ENCODE peak calls at places on chromosomes 4 and X, in ten cellular contexts. Y, E, G, R, W, M, C, J, F and X are unnamed samples.

GRCh38 chrX:135596495-135596894 is 76.0 kb downstream of the INTS6L start:
- DNase-seq in M (no peak), F (peak), W (peak), J (peak), E (no peak), G (peak), R (peak), Y (peak), C (peak), X (peak)

GRCh38 chrX:100408643-100409315 is 1.3 kb downstream of the PCDH19 start:
- DNase-seq in G (no peak), J (no peak), Y (no peak), M (no peak), W (no peak), C (no peak), E (no peak), R (no peak), F (no peak), X (no peak)

GRCh38 chr4:54620773-54621172 is 37.0 kb upstream of the KIT start:
- DNase-seq in J (no peak), W (no peak), C (no peak), Y (no peak), F (no peak), R (no peak), G (no peak), M (no peak), E (no peak), X (no peak)

GRCh38 chrX:74270393-74270792 is 33.6 kb upstream of the ZCCHC13 start:
- DNase-seq in R (no peak), F (no peak), E (no peak), G (no peak), Y (no peak), M (no peak), W (no peak), J (no peak), C (no peak), X (no peak)

GRCh38 chr4:2072971-2073807 is 14.1 kb downstream of the NAT8L start:
- DNase-seq in C (no peak), R (no peak), F (no peak), G (no peak), J (no peak), E (peak), W (no peak), Y (no peak), M (no peak), X (no peak)

GRCh38 chr4:16496501-16496900 is 270.2 kb upstream of the TAPT1 start:
- DNase-seq in E (no peak), J (no peak), M (no peak), Y (peak), F (no peak), C (no peak), R (no peak), W (peak), G (no peak), X (no peak)

GRCh38 chrX:66360894-66361293 is 196.8 kb downstream of the HEPH start:
- DNase-seq in G (no peak), F (no peak), M (no peak), C (no peak), E (no peak), Y (no peak), J (no peak), R (no peak), W (no peak), X (no peak)

GRCh38 chr4:134955059-134955458 is 753.5 kb upstream of the PABPC4L start:
- DNase-seq in F (no peak), E (no peak), J (no peak), R (no peak), M (no peak), W (no peak), G (no peak), Y (no peak), C (no peak), X (no peak)

GRCh38 chr4:118193421-118193820 is 159.1 kb downstream of the NDST3 start:
- DNase-seq in W (no peak), F (no peak), Y (no peak), G (no peak), R (no peak), M (no peak), J (peak), C (no peak), E (no peak), X (no peak)

GRCh38 chrX:118536687-118537461 is 41.3 kb downstream of the DOCK11 start:
- DNase-seq in Y (peak), R (no peak), C (no peak), J (peak), G (peak), F (no peak), W (peak), M (no peak), E (no peak), X (peak)

GRCh38 chr4:88706574-88706973 is 8.9 kb upstream of the NAP1L5 start:
- DNase-seq in C (peak), M (no peak), G (no peak), W (peak), E (no peak), J (no peak), Y (peak), R (no peak), F (no peak), X (no peak)
- TF ChIP-seq CTCF in C (peak), M (peak), G (no peak), W (peak), E (no peak), J (no peak), Y (peak), R (peak), F (no peak), X (no peak)

DNA sequence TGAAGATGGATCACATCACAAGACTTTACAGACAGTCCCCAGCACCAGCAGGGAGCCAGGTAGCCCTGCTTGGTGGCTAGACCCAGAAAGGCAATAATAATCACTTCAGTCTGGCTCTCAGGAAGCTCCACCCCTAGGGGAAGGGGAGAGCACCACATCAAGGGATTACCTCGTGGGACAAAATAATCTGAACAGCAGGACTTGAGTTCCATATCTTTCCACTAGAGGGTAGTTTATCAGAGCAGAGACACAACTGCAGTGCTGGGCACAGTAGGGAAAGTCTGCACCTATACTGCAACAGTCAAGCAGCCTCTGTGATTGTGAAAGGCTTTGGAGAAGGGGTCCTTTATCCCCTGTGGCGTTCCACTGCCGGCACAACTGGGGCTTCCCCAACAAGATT is 547.0 kb upstream of the POU3F4 start:
- DNase-seq in R (no peak), J (no peak), E (no peak), M (no peak), C (no peak), G (no peak), F (no peak), Y (no peak), W (no peak), X (peak)
- TF ChIP-seq CTCF in R (no peak), J (no peak), E (no peak), M (no peak), C (peak), G (no peak), F (no peak), Y (no peak), W (no peak), X (no peak)

DNA sequence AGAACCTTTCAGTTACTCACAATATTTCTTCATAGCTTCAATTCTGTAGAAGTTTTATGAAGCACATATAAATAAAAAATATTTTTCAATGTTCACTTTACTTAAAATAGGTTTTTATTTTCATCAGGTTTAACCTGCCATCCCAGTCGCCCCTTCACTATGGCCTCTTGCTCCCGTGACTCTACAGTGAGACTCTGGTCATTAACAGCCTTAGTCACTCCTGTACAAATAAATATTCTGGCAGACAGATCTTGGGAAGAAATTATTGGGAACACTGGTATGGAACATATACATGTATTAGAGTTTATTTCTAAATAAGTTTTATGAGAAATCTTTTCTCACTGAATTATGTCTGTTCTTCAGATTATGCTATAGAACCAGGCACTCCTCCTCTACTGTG is 45.7 kb downstream of the SPATA4 start:
- DNase-seq in M (no peak), F (no peak), R (no peak), G (no peak), J (no peak), W (no peak), C (no peak), E (no peak), Y (peak), X (no peak)
- TF ChIP-seq CTCF in M (no peak), F (no peak), R (no peak), G (no peak), J (no peak), W (no peak), C (no peak), E (no peak), Y (no peak), X (no peak)

DNA sequence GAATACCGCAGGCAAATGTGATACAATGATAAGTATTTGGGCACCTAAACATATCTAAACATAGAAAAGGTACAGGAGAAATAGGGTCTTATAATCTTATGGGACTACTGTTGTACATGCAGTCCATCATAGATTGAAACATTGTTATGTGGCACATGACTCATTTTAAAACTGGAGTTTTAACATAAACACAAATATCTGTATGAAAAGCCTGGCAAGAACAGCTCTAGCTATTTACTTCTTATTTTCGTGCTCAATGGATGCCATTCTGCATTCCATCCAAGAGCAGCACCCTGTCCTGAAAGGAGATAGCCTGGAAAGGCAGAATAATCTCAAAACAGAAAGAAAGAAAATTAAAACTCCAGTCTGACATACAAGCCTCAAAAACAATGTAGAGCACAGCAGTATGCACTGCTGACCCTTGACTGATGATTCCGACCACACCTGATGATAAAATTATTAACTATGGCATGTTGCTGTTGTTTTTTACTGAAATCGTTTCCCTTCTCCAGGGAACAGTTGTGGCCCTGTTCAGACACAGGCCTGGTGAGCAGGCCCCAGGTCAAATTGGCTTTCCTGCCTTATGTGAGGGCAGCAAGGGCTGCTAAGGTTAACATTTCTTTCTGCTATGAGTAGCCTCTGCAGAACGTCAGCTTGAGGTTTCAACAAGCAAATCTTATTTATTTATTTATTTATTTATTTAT is 152.7 kb downstream of the APBB2 start:
- DNase-seq in C (no peak), E (no peak), G (no peak), F (no peak), Y (peak), M (no peak), R (no peak), J (no peak), W (no peak), X (no peak)
- TF ChIP-seq CTCF in C (no peak), E (no peak), G (no peak), F (no peak), Y (peak), M (no peak), R (no peak), J (no peak), W (no peak), X (no peak)

DNA sequence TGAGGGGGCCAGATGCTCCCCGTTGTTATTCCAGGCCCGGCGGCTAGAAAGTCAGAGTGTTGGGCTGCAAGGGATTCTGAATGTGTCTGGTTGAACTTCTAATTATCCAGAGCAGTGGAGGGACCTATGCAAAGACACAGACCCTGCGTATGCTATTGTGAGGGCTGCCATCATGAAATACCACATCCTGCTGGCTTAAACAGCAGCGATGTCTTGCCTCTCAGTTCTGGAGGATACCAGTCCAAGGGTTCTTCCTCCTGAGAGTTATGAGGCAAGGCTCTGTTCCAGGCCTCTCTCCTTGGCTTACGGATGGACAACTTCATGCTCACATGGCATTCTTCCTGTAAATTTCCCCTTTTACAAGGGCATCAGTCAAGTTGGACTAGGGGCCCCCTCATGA is 123.1 kb upstream of the TRIM2 start:
- DNase-seq in Y (no peak), C (no peak), W (no peak), M (no peak), G (no peak), E (no peak), F (no peak), R (no peak), J (peak), X (no peak)
- TF ChIP-seq CTCF in Y (no peak), C (no peak), W (no peak), M (no peak), G (no peak), E (no peak), F (no peak), R (no peak), J (no peak), X (no peak)

DNA sequence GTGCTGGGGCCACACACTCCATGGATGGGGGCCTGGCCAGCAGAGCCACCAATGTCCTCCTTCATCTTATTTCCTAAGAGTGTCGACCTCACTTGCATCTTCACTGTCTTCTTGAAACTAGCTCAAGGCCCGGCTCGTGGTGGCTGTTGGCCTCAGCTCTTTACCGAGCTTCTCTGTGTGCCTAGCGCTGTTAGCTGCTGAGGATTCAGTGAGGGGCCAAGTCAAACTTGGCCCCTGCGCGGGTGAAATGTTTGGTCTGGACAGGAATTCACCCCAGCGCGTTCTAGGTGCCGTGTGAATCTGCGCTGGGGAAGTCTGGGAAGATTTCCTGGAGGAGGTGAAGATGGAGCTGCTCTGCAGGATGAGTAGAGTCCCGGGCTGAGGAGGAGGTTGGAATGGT is 8.5 kb downstream of the SORCS2 start:
- DNase-seq in F (no peak), W (no peak), G (no peak), E (peak), C (no peak), Y (no peak), J (no peak), R (no peak), M (no peak), X (no peak)
- TF ChIP-seq CTCF in F (no peak), W (no peak), G (no peak), E (no peak), C (no peak), Y (no peak), J (no peak), R (no peak), M (no peak), X (no peak)